ENCODE peak calls at places on chromosomes 3 and 15, in ten cellular contexts. M, I, Y, A, U, H, R, T, G and N are unnamed samples.

GRCh38 chr3:47250309-47251060 is 32.1 kb downstream of the KIF9 start:
- DNase-seq in M (peak; percentile 33), I (peak; percentile 49), Y (no peak), A (peak; percentile 25), U (peak; percentile 61), H (peak; percentile 26), R (peak; percentile 14), T (no peak), G (peak; percentile 55), N (peak; percentile 18)

GRCh38 chr3:186938716-186939115 is 8.4 kb downstream of the ST6GAL1 start:
- DNase-seq in M (no peak), I (peak; percentile 21), Y (no peak), A (peak; percentile 92), U (peak; percentile 50), H (no peak), R (no peak), T (no peak), G (no peak), N (no peak)

GRCh38 chr3:178960191-178960590 is 111.4 kb downstream of the ZMAT3 start:
- DNase-seq in M (no peak), I (peak; percentile 41), Y (no peak), A (no peak), U (no peak), H (no peak), R (no peak), T (no peak), G (no peak), N (no peak)

GRCh38 chr15:51621917-51622268 is 678 bp downstream of the DMXL2 start:
- DNase-seq in M (peak; percentile 33), I (peak; percentile 79), Y (no peak), A (peak; percentile 57), U (peak; percentile 74), H (peak; percentile 38), R (peak; percentile 19), T (peak; percentile 13), G (peak; percentile 79), N (no peak)

GRCh38 chr3:29695201-29695904 is 414.5 kb downstream of the RBMS3 start:
- DNase-seq in M (no peak), I (peak; percentile 86), Y (no peak), A (peak; percentile 20), U (peak; percentile 96), H (peak; percentile 61), R (no peak), T (no peak), G (no peak), N (no peak)

GRCh38 chr3:45167011-45167911 is 21.1 kb upstream of the CDCP1 start:
- DNase-seq in M (peak; percentile 81), I (peak; percentile 97), Y (peak; percentile 10), A (peak; percentile 89), U (peak; percentile 96), H (peak; percentile 59), R (peak; percentile 90), T (peak; percentile 85), G (peak; percentile 95), N (peak; percentile 67)

GRCh38 chr15:40844543-40844981 is 714 bp downstream of the SPINT1 start:
- DNase-seq in M (peak; percentile 29), I (peak; percentile 38), Y (no peak), A (no peak), U (no peak), H (no peak), R (no peak), T (peak; percentile 29), G (peak; percentile 77), N (no peak)

GRCh38 chr3:168493412-168494205 is 397.9 kb upstream of the GOLIM4 start:
- DNase-seq in M (no peak), I (no peak), Y (no peak), A (no peak), U (no peak), H (no peak), R (no peak), T (no peak), G (no peak), N (no peak)

GRCh38 chr3:16515885-16516420 is 2.5 kb upstream of the RFTN1 start:
- DNase-seq in M (no peak), I (no peak), Y (no peak), A (no peak), U (no peak), H (no peak), R (no peak), T (no peak), G (no peak), N (no peak)

GRCh38 chr15:92653836-92654524 is 1.6 kb downstream of the FAM174B start:
- DNase-seq in M (no peak), I (no peak), Y (no peak), A (no peak), U (no peak), H (no peak), R (peak; percentile 85), T (no peak), G (no peak), N (peak; percentile 99)

GRCh38 chr15:40716165-40716564 is 21.2 kb downstream of the RAD51 start:
- DNase-seq in M (no peak), I (no peak), Y (no peak), A (no peak), U (no peak), H (no peak), R (no peak), T (no peak), G (no peak), N (no peak)

GRCh38 chr15:55827204-55827603 is 84.3 kb upstream of the PRTG start:
- DNase-seq in M (no peak), I (peak; percentile 35), Y (no peak), A (peak; percentile 10), U (no peak), H (no peak), R (no peak), T (no peak), G (no peak), N (no peak)

GRCh38 chr3:119380697-119381096 is 82.7 kb downstream of the TMEM39A start:
- DNase-seq in M (no peak), I (peak; percentile 21), Y (no peak), A (no peak), U (peak; percentile 8), H (no peak), R (no peak), T (no peak), G (no peak), N (peak; percentile 33)

GRCh38 chr3:5563537-5564277 is 376.2 kb downstream of the EDEM1 start:
- DNase-seq in M (no peak), I (no peak), Y (no peak), A (no peak), U (no peak), H (no peak), R (no peak), T (no peak), G (no peak), N (no peak)

GRCh38 chr3:187741403-187742350 is 3.6 kb downstream of the BCL6 start:
- DNase-seq in M (peak; percentile 78), I (peak; percentile 89), Y (no peak), A (peak; percentile 70), U (peak; percentile 91), H (peak; percentile 78), R (peak; percentile 67), T (peak; percentile 77), G (peak; percentile 82), N (peak; percentile 59)

GRCh38 chr3:113193298-113193697 is 18.1 kb upstream of the BOC start:
- DNase-seq in M (no peak), I (no peak), Y (no peak), A (no peak), U (no peak), H (no peak), R (no peak), T (no peak), G (no peak), N (no peak)

GRCh38 chr3:51968175-51968681 is 974 bp upstream of the PCBP4 start:
- DNase-seq in M (peak; percentile 34), I (peak; percentile 64), Y (no peak), A (no peak), U (no peak), H (peak; percentile 48), R (no peak), T (no peak), G (peak; percentile 49), N (no peak)

GRCh38 chr3:122824465-122825379 is 29.9 kb downstream of the SLC49A4 start:
- DNase-seq in M (no peak), I (peak; percentile 64), Y (no peak), A (no peak), U (no peak), H (no peak), R (no peak), T (no peak), G (no peak), N (peak; percentile 31)

GRCh38 chr15:63354771-63355650 is 26.6 kb downstream of the CA12 start:
- DNase-seq in M (no peak), I (no peak), Y (no peak), A (no peak), U (no peak), H (no peak), R (no peak), T (no peak), G (no peak), N (no peak)

GRCh38 chr15:38724827-38725226 is 160.2 kb upstream of the RASGRP1 start:
- DNase-seq in M (no peak), I (peak; percentile 2), Y (no peak), A (no peak), U (no peak), H (no peak), R (no peak), T (no peak), G (no peak), N (no peak)
- TF ChIP-seq CTCF in M (no peak), I (no peak), Y (peak; percentile 9), A (peak; percentile 11), U (no peak), H (no peak), R (no peak), T (no peak), G (no peak), N (peak; percentile 23)

GRCh38 chr15:69457304-69458280 is 5.0 kb downstream of the RPLP1 start:
- DNase-seq in M (no peak), I (peak; percentile 59), Y (no peak), A (no peak), U (no peak), H (no peak), R (no peak), T (no peak), G (peak; percentile 63), N (no peak)
- H3K4me3 ChIP-seq in M (no peak overlapping the region), I (no peak overlapping the region), Y (no peak overlapping the region), A (no peak overlapping the region), U (no peak overlapping the region), H (no peak overlapping the region), R (no peak overlapping the region), T (no peak overlapping the region), G (no peak overlapping the region), N (no peak overlapping the region)

GRCh38 chr3:23805228-23805880 is 401 bp upstream of the UBE2E1 start:
- DNase-seq in M (no peak), I (no peak), Y (no peak), A (no peak), U (no peak), H (no peak), R (no peak), T (no peak), G (no peak), N (no peak)
- TF ChIP-seq CTCF in M (no peak), I (no peak), Y (peak; percentile 9), A (peak; percentile 31), U (no peak), H (no peak), R (no peak), T (no peak), G (no peak), N (no peak)

DNA sequence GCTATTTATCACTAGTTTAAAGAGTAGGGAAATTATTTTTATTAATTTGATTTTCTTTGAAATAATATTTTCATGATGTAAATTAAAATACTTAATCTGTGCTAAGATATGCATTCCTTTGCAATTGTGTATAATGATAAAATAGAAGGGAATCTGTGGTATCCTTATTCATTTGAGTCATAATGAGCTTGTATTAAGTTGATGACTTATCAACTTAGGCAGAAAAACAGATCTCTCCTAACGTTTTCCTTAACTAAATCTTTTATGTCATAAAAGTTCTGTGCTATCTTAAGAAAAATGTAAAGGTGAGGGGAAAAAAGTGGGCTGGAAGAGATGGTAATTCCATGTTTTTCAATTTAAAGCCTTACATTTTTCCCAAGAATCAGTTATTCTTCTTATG is 1.9 kb downstream of the FGF7 start:
- DNase-seq in M (no peak), I (no peak), Y (no peak), A (no peak), U (peak; percentile 29), H (no peak), R (no peak), T (no peak), G (no peak), N (no peak)
- H3K4me3 ChIP-seq in M (peak overlapping the region; percentile 53), I (peak overlapping the region; percentile 46), Y (no peak overlapping the region), A (no peak overlapping the region), U (no peak overlapping the region), H (peak overlapping the region; percentile 46), R (peak overlapping the region; percentile 16), T (no peak overlapping the region), G (no peak overlapping the region), N (no peak overlapping the region)